ENCODE peak calls at places on chromosomes 5 and 9, in five cellular contexts. U, G, I, L and N are unnamed samples.

GRCh38 chr9:19306568-19306967 is 73.5 kb downstream of the RPS6 start:
- DNase-seq in L (no peak), G (no peak), U (no peak), I (no peak), N (no peak)

GRCh38 chr5:172336264-172336663 is 52.7 kb upstream of the UBTD2 start:
- DNase-seq in I (no peak), U (no peak), L (no peak), G (peak), N (peak)

GRCh38 chr9:117314021-117314420 is 100.8 kb downstream of the ASTN2 start:
- DNase-seq in L (no peak), G (no peak), I (no peak), U (no peak), N (no peak)

GRCh38 chr5:147303251-147303650 is 68.4 kb downstream of the STK32A start:
- DNase-seq in I (no peak), L (no peak), G (no peak), U (no peak), N (no peak)

GRCh38 chr5:31361234-31361633 is 167.7 kb downstream of the CDH6 start:
- DNase-seq in G (no peak), L (no peak), U (no peak), I (no peak), N (no peak)

GRCh38 chr5:75078035-75078434 is 25.7 kb upstream of the GCNT4 start:
- DNase-seq in I (no peak), L (no peak), U (peak), G (no peak), N (no peak)

GRCh38 chr9:91246842-91247241 is 114.9 kb downstream of the AUH start:
- DNase-seq in L (peak), G (no peak), I (no peak), U (no peak), N (no peak)

GRCh38 chr5:170484459-170484831 is 19.4 kb upstream of the KCNIP1 start:
- DNase-seq in G (no peak), U (no peak), I (no peak), L (no peak), N (no peak)

GRCh38 chr5:77518304-77518703 is 26.2 kb upstream of the WDR41 start:
- DNase-seq in G (peak), L (no peak), I (no peak), U (no peak), N (no peak)

GRCh38 chr5:132999246-132999645 is 27.1 kb downstream of the ZCCHC10 start:
- DNase-seq in U (no peak), G (no peak), I (no peak), L (no peak), N (no peak)

GRCh38 chr9:90065001-90065400 is 460.2 kb downstream of the GADD45G start:
- DNase-seq in G (no peak), L (no peak), I (no peak), U (no peak), N (no peak)

GRCh38 chr9:79604921-79605562 is 33.3 kb downstream of the TLE4 start:
- DNase-seq in G (no peak), I (no peak), L (no peak), U (no peak), N (no peak)

GRCh38 chr5:83177803-83178202 is 100.5 kb downstream of the XRCC4 start:
- DNase-seq in L (no peak), I (no peak), U (no peak), G (peak), N (no peak)

GRCh38 chr5:14174235-14174636 is 31.1 kb downstream of the TRIO start:
- DNase-seq in U (no peak), L (no peak), I (no peak), G (peak), N (no peak)

GRCh38 chr5:160656961-160657570 is 194.9 kb downstream of the ATP10B start:
- DNase-seq in G (no peak), U (no peak), L (no peak), I (no peak), N (no peak)

GRCh38 chr9:4490705-4491620 is 695 bp downstream of the SLC1A1 start:
- DNase-seq in G (no peak), U (no peak), I (no peak), L (peak), N (no peak)

GRCh38 chr9:123453904-123454321 is 97.9 kb downstream of the CRB2 start:
- DNase-seq in I (no peak), L (peak), U (no peak), G (no peak), N (no peak)

GRCh38 chr5:155926011-155926410 is 401.0 kb upstream of the SGCD start:
- DNase-seq in U (no peak), L (no peak), G (no peak), I (no peak), N (no peak)

GRCh38 chr5:56481147-56481997 is 248.2 kb upstream of the ANKRD55 start:
- DNase-seq in L (peak), U (peak), G (no peak), I (peak), N (peak)

GRCh38 chr9:93660647-93661046 is 84.3 kb downstream of the PHF2 start:
- DNase-seq in I (no peak), U (no peak), L (no peak), G (no peak), N (no peak)

GRCh38 chr5:113057437-113058052 is 80.9 kb downstream of the DCP2 start:
- DNase-seq in I (no peak), L (no peak), G (no peak), U (no peak), N (no peak)

GRCh38 chr5:36374275-36374862 is 72.7 kb upstream of the RANBP3L start:
- DNase-seq in G (no peak), I (no peak), L (no peak), U (no peak), N (no peak)

GRCh38 chr9:134891016-134891589 is 10.5 kb downstream of the FCN2 start:
- DNase-seq in I (no peak), G (no peak), L (no peak), U (no peak), N (no peak)

GRCh38 chr9:97594414-97594921 is 38.7 kb downstream of the TSTD2 start:
- DNase-seq in G (no peak), I (no peak), U (no peak), L (peak), N (no peak)

GRCh38 chr9:87337335-87338074 is 160.2 kb upstream of the DAPK1 start:
- DNase-seq in L (no peak), U (no peak), G (peak), I (no peak), N (no peak)

GRCh38 chr5:176413709-176414191 is 2.6 kb downstream of the CLTB start:
- DNase-seq in I (no peak), G (no peak), L (no peak), U (no peak), N (peak)

GRCh38 chr5:16740476-16740875 is 123.7 kb upstream of the RETREG1 start:
- DNase-seq in L (no peak), I (no peak), G (no peak), U (no peak), N (no peak)

GRCh38 chr5:76283670-76284069 is 119.4 kb upstream of the IQGAP2 start:
- DNase-seq in U (no peak), G (no peak), I (no peak), L (no peak), N (no peak)

GRCh38 chr5:171369898-171370297 is 17.8 kb upstream of the NPM1 start:
- DNase-seq in I (no peak), U (no peak), G (no peak), L (no peak), N (peak)

GRCh38 chr9:129178579-129178909 is 483 bp upstream of the IER5L start:
- DNase-seq in L (no peak), I (no peak), U (no peak), G (no peak), N (no peak)

GRCh38 chr9:32508728-32509127 is 17.3 kb downstream of the RIGI start:
- DNase-seq in U (no peak), I (no peak), L (no peak), G (no peak), N (no peak)